ENCODE peak calls at places on chromosomes 7 and 10, in six cellular contexts. R is NCI-H2107; X is stimulated activated CD8-positive, alpha-beta memory T cell treated with anti-CD3 and anti-CD28 coated beads, Interleukin-4, amount 100 ng/mL, for 1 hour; M is endothelial cell; W is M059J; B is CD8-positive, alpha-beta memory T cell. A is an unnamed sample.

GRCh38 chr7:105796365-105796764 is 80.0 kb downstream of the ATXN7L1 start:
- DNase-seq in R (no peak), X (no peak), M (no peak), W (no peak), B (no peak), A (no peak)

GRCh38 chr7:101373812-101374612 is 11.3 kb downstream of the COL26A1 start:
- DNase-seq in R (no peak), X (no peak), M (no peak), W (peak; percentile 65), B (no peak), A (no peak)

GRCh38 chr7:124996778-124997177 is 67.2 kb upstream of the POT1 start:
- DNase-seq in R (no peak), X (no peak), M (peak; percentile 4), W (peak; percentile 54), B (no peak), A (no peak)

GRCh38 chr10:99435986-99436633 is 5.7 kb upstream of the GOT1 start:
- DNase-seq in R (no peak), X (no peak), M (peak; percentile 21), W (peak; percentile 63), B (no peak), A (peak; percentile 23)

GRCh38 chr7:43895847-43896415 is 10.5 kb downstream of the URGCP start:
- DNase-seq in R (no peak), X (no peak), M (no peak), W (no peak), B (no peak), A (no peak)

GRCh38 chr10:21603721-21604120 is 69.7 kb downstream of the MLLT10 start:
- DNase-seq in R (no peak), X (no peak), M (no peak), W (no peak), B (no peak), A (no peak)

GRCh38 chr7:66110861-66111260 is 3.8 kb upstream of the CRCP start:
- DNase-seq in R (no peak), X (no peak), M (no peak), W (peak; percentile 99), B (no peak), A (peak; percentile 73)

GRCh38 chr10:65430979-65431378 is 1494.9 kb upstream of the LRRTM3 start:
- DNase-seq in R (no peak), X (no peak), M (no peak), W (no peak), B (no peak), A (no peak)

GRCh38 chr7:63900394-63901203 is 98.0 kb upstream of the ZNF722 start:
- DNase-seq in R (no peak), X (peak; percentile 59), M (no peak), W (peak; percentile 11), B (peak; percentile 49), A (no peak)

GRCh38 chr7:47225387-47226170 is 356.3 kb downstream of the TNS3 start:
- DNase-seq in R (no peak), X (no peak), M (no peak), W (no peak), B (no peak), A (no peak)

GRCh38 chr7:1512781-1513656 is 8.8 kb upstream of the INTS1 start:
- DNase-seq in R (no peak), X (no peak), M (no peak), W (peak; percentile 99), B (no peak), A (no peak)

GRCh38 chr7:145643981-145644380 is 472.6 kb upstream of the CNTNAP2 start:
- DNase-seq in R (no peak), X (no peak), M (no peak), W (peak; percentile 73), B (no peak), A (no peak)

GRCh38 chr7:30698481-30698880 is 16.2 kb upstream of the CRHR2 start:
- DNase-seq in R (no peak), X (no peak), M (no peak), W (no peak), B (no peak), A (no peak)

GRCh38 chr10:35379226-35380137 is 43.2 kb downstream of the CCNY start:
- DNase-seq in R (no peak), X (no peak), M (peak; percentile 71), W (no peak), B (no peak), A (peak; percentile 41)

GRCh38 chr7:619356-619840 is 99.8 kb upstream of the PDGFA start:
- DNase-seq in R (no peak), X (no peak), M (no peak), W (no peak), B (no peak), A (no peak)

GRCh38 chr7:137820156-137820555 is 26.6 kb downstream of the DGKI start:
- DNase-seq in R (no peak), X (no peak), M (no peak), W (no peak), B (no peak), A (no peak)

GRCh38 chr10:8013619-8014018 is 40.9 kb upstream of the GATA3 start:
- DNase-seq in R (no peak), X (no peak), M (no peak), W (no peak), B (no peak), A (no peak)

GRCh38 chr10:80702143-80702542 is 164.4 kb downstream of the SH2D4B start:
- DNase-seq in R (no peak), X (no peak), M (no peak), W (no peak), B (no peak), A (no peak)

GRCh38 chr10:132861884-132862461 is 76.0 kb upstream of the NKX6-2 start:
- DNase-seq in R (no peak), X (no peak), M (no peak), W (no peak), B (no peak), A (no peak)

GRCh38 chr10:70656489-70656888 is 15.8 kb upstream of the ADAMTS14 start:
- DNase-seq in R (no peak), X (no peak), M (no peak), W (peak; percentile 98), B (no peak), A (peak; percentile 98)

GRCh38 chr10:125158528-125159485 is 1.6 kb downstream of the CTBP2 start:
- DNase-seq in R (no peak), X (no peak), M (no peak), W (peak; percentile 54), B (no peak), A (no peak)

GRCh38 chr10:132397036-132397541 is at the start of gene PWWP2B:
- DNase-seq in R (no peak), X (no peak), M (peak; percentile 50), W (no peak), B (peak; percentile 49), A (no peak)

GRCh38 chr7:90593205-90593604 is 2.9 kb upstream of the CDK14 start:
- DNase-seq in R (no peak), X (no peak), M (no peak), W (no peak), B (no peak), A (no peak)

GRCh38 chr7:155765458-155765857 is 46.8 kb downstream of the SHH start:
- DNase-seq in R (no peak), X (no peak), M (no peak), W (no peak), B (no peak), A (no peak)

GRCh38 chr7:12638851-12639467 is 48.5 kb upstream of the ARL4A start:
- DNase-seq in R (no peak), X (no peak), M (no peak), W (peak; percentile 57), B (no peak), A (no peak)

GRCh38 chr7:4020086-4020485 is 662.0 kb upstream of the FOXK1 start:
- DNase-seq in R (no peak), X (no peak), M (no peak), W (no peak), B (no peak), A (no peak)

GRCh38 chr7:155787171-155787851 is 25.0 kb downstream of the SHH start:
- DNase-seq in R (no peak), X (no peak), M (no peak), W (no peak), B (no peak), A (no peak)

GRCh38 chr7:159317294-159317693 is 172.6 kb upstream of the VIPR2 start:
- DNase-seq in R (no peak), X (no peak), M (no peak), W (no peak), B (no peak), A (no peak)

GRCh38 chr10:22978918-22979317 is 51.1 kb downstream of the ARMC3 start:
- DNase-seq in R (no peak), X (no peak), M (no peak), W (no peak), B (no peak), A (no peak)

A was measured in AG04450.